ENCODE peak calls at places on chromosomes 2 and 18, in ten cellular contexts. F, C, L, A, Z, K, R, Q, W and X are unnamed samples.

GRCh38 chr2:24245986-24246779 is 71.3 kb downstream of the FAM228A start:
- DNase-seq in F (no peak), C (no peak), L (no peak), A (no peak), Z (no peak), K (no peak), R (peak), Q (peak), W (no peak), X (no peak)

GRCh38 chr2:177106212-177106611 is 106.4 kb upstream of the HNRNPA3 start:
- DNase-seq in F (no peak), C (no peak), L (no peak), A (no peak), Z (no peak), K (no peak), R (no peak), Q (no peak), W (no peak), X (no peak)

GRCh38 chr2:14082640-14083039 is 549.9 kb upstream of the LRATD1 start:
- DNase-seq in F (no peak), C (no peak), L (no peak), A (no peak), Z (no peak), K (no peak), R (no peak), Q (no peak), W (no peak), X (no peak)

GRCh38 chr2:215465246-215465645 is 29.4 kb upstream of the FN1 start:
- DNase-seq in F (peak), C (no peak), L (no peak), A (no peak), Z (peak), K (no peak), R (peak), Q (no peak), W (no peak), X (no peak)

GRCh38 chr2:43519711-43520221 is 76.1 kb downstream of the THADA start:
- DNase-seq in F (peak), C (no peak), L (no peak), A (no peak), Z (peak), K (no peak), R (peak), Q (peak), W (no peak), X (no peak)

GRCh38 chr2:112516801-112517200 is 25.5 kb upstream of the POLR1B start:
- DNase-seq in F (no peak), C (no peak), L (no peak), A (no peak), Z (no peak), K (no peak), R (no peak), Q (no peak), W (no peak), X (no peak)

GRCh38 chr2:188193230-188193629 is 98.4 kb upstream of the GULP1 start:
- DNase-seq in F (no peak), C (no peak), L (no peak), A (no peak), Z (no peak), K (no peak), R (peak), Q (no peak), W (no peak), X (no peak)

GRCh38 chr2:21820271-21820670 is 696.5 kb downstream of the TDRD15 start:
- DNase-seq in F (no peak), C (no peak), L (no peak), A (no peak), Z (peak), K (peak), R (peak), Q (no peak), W (no peak), X (no peak)

GRCh38 chr2:202780514-202781021 is 91.0 kb downstream of the ICA1L start:
- DNase-seq in F (no peak), C (no peak), L (no peak), A (no peak), Z (peak), K (no peak), R (peak), Q (peak), W (no peak), X (peak)

GRCh38 chr18:35054401-35054800 is 13.2 kb downstream of the MAPRE2 start:
- DNase-seq in F (no peak), C (no peak), L (no peak), A (no peak), Z (no peak), K (no peak), R (no peak), Q (no peak), W (no peak), X (no peak)
- TF ChIP-seq CTCF in F (no peak), C (no peak), L (no peak), A (no peak), Z (no peak), K (no peak), R (no peak), Q (no peak), W (no peak), X (no peak)

DNA sequence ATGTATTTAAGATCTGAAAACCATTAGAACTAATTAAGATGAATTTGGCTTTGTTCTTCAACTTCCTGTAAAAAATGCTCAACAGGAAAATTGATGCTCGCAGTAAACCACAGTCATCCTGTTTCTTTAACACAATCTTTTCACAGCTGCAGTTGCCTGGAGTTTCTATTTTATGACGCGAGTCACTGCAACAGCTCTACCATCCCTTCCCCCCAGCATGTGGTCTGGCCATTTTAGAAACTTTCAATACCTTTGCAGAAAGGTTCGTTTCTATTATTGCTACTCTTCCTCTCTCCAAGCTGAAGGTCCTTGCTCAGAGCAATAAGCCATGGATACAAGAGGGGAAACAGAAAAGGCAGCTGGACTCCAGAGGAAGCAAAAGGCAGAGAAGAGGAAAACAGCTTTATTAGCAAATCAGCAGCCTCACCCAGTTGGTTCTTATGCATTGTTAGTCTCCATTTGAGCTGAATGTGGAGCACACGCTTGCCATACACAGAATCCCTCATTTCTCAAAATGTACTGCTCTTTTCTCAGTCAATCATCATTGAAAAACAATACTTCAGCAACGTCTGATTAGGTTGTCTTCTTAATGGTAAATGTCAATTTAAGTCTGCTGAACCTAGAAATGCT is 3.9 kb downstream of the WIPF1 start:
- DNase-seq in F (peak), C (no peak), L (no peak), A (no peak), Z (peak), K (peak), R (peak), Q (peak), W (no peak), X (peak)
- H3K4me3 ChIP-seq in F (no peak), C (peak), L (no peak), A (no peak), Z (no peak), K (no peak), R (no peak), Q (no peak), W (peak), X (peak)

GRCh38 chr2:172106128-172106961 is 3.6 kb upstream of the DLX2 start:
- DNase-seq in F (peak), C (no peak), L (no peak), A (no peak), Z (no peak), K (no peak), R (peak), Q (peak), W (no peak), X (no peak)
- TF ChIP-seq CTCF in F (peak), C (no peak), L (no peak), A (peak), Z (peak), K (peak), R (peak), Q (peak), W (peak), X (peak)

DNA sequence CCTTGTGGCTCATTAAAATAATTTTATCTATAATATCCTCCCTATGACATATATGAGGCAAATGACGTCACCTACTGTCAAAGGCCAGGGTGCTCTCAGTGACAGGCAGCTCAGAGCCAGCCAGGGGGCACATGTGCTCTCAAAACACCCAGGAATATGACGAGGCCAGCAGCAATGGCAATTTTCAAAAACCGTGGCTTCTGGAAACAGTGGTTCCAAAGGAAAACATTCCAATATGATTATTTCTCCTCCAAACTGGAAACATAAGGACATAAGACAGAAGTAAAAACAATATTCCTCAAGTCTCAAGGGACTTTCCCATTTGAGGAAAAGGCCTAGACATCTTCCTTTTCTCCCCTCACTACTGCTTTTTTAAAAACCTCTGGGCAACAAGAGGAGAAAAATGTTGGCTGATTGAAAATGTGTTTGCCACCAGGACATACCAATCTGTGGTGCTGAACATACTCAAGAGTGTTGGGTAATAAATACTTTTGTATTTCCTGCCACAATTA is 40.8 kb downstream of the RNF152 start:
- DNase-seq in F (peak), C (no peak), L (no peak), A (no peak), Z (peak), K (no peak), R (peak), Q (peak), W (no peak), X (no peak)
- H3K4me3 ChIP-seq in F (no peak), C (no peak), L (no peak), A (no peak), Z (no peak), K (no peak), R (no peak), Q (no peak), W (no peak), X (no peak)